ENCODE peak calls at places on chromosomes 1 and 21, in four cellular contexts. One of them, this sample, is unnamed.
A peak's percentile ranks its signal among the peaks of the same experiment; 100 is the strongest.

GRCh38 chr1:53524428-53525400 is 65.5 kb downstream of the DMRTB1 start:
- DNase-seq in HepG2: no peak
- DNase-seq in K562: peak; percentile 14
- DNase-seq in GM12878: no peak
- DNase-seq in this sample: no peak

GRCh38 chr1:55869050-55869449 is 653.9 kb upstream of the USP24 start:
- DNase-seq in HepG2: no peak
- DNase-seq in K562: no peak
- DNase-seq in GM12878: no peak
- DNase-seq in this sample: no peak

GRCh38 chr21:18318156-18318555 is 73.5 kb downstream of the CHODL start:
- DNase-seq in HepG2: no peak
- DNase-seq in K562: no peak
- DNase-seq in GM12878: no peak
- DNase-seq in this sample: no peak

GRCh38 chr1:110672001-110672752 is 2.6 kb downstream of the KCNA3 start:
- DNase-seq in HepG2: no peak
- DNase-seq in K562: peak; percentile 24
- DNase-seq in GM12878: no peak
- DNase-seq in this sample: no peak

GRCh38 chr1:178633068-178633467 is 92.0 kb upstream of the RALGPS2 start:
- DNase-seq in HepG2: no peak
- DNase-seq in K562: no peak
- DNase-seq in GM12878: no peak
- DNase-seq in this sample: no peak

GRCh38 chr1:220356981-220357850 is 85.0 kb upstream of the RAB3GAP2 start:
- DNase-seq in HepG2: no peak
- DNase-seq in K562: no peak
- DNase-seq in GM12878: no peak
- DNase-seq in this sample: no peak

GRCh38 chr21:25461730-25462129 is 145.6 kb downstream of the MRPL39 start:
- DNase-seq in HepG2: no peak
- DNase-seq in K562: no peak
- DNase-seq in GM12878: no peak
- DNase-seq in this sample: no peak

GRCh38 chr1:15953294-15953771 is 22.6 kb downstream of the ZBTB17 start:
- DNase-seq in HepG2: no peak
- DNase-seq in K562: peak; percentile 33
- DNase-seq in GM12878: no peak
- DNase-seq in this sample: no peak

GRCh38 chr1:22111620-22112019 is 31.3 kb downstream of the WNT4 start:
- DNase-seq in HepG2: no peak
- DNase-seq in K562: no peak
- DNase-seq in GM12878: no peak
- DNase-seq in this sample: no peak

GRCh38 chr1:43978551-43979260 is at the start of gene B4GALT2:
- DNase-seq in HepG2: peak; percentile 50
- DNase-seq in K562: peak; percentile 77
- DNase-seq in GM12878: no peak
- DNase-seq in this sample: no peak

GRCh38 chr21:43727571-43728466 is 8.9 kb downstream of the PDXK start:
- DNase-seq in HepG2: peak; percentile 39
- DNase-seq in K562: peak; percentile 36
- DNase-seq in GM12878: no peak
- DNase-seq in this sample: no peak

GRCh38 chr1:247961796-247962195 is 3.2 kb upstream of the OR2AK2 start:
- DNase-seq in HepG2: no peak
- DNase-seq in K562: no peak
- DNase-seq in GM12878: no peak
- DNase-seq in this sample: no peak

GRCh38 chr1:25620701-25621350 is 4.2 kb downstream of the MAN1C1 start:
- DNase-seq in HepG2: no peak
- DNase-seq in K562: no peak
- DNase-seq in GM12878: no peak
- DNase-seq in this sample: no peak
- H3K4me3 ChIP-seq in HepG2: no peak overlapping the region
- H3K4me3 ChIP-seq in K562: no peak overlapping the region
- H3K4me3 ChIP-seq in GM12878: no peak overlapping the region
- H3K4me3 ChIP-seq in this sample: no peak overlapping the region

GRCh38 chr1:8516793-8517556 is 199.1 kb downstream of the SLC45A1 start:
- DNase-seq in HepG2: no peak
- DNase-seq in K562: peak; percentile 21
- DNase-seq in GM12878: no peak
- DNase-seq in this sample: no peak
- TF ChIP-seq JUND in HepG2: no peak
- TF ChIP-seq JUND in K562: no peak
- TF ChIP-seq JUND in GM12878: no peak
- TF ChIP-seq JUND in this sample: no peak

DNA sequence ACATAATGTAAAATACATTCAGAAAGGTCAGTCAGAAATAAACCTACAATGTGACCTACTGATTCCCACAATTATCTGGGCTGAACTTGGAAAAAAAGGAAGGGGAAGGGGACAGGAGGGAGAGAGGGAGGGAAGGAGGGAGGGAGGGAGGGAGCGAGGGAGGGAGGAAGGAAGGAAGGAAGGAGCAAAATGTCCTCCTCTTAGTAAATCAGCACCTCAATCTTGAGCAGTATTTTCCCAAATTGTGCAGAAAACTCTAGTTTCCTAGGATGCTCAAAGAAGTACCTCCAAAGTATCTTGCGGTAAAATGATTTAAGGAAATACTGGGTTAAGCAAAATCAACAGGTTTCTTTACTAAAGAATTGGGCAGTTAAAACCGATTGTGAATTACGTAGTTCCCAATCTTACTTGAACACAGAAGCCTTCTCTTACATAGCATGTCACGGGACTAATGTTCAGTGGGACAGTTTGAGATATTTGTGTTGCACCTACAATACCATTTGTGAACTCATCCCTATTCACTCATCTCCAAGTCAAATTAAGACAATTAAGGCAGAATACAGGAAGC is 51.0 kb upstream of the ASPM start:
- DNase-seq in HepG2: no peak
- DNase-seq in K562: peak; percentile 34
- DNase-seq in GM12878: no peak
- DNase-seq in this sample: no peak
- H3K4me3 ChIP-seq in HepG2: no peak overlapping the region
- H3K4me3 ChIP-seq in K562: peak overlapping the region; percentile 70
- H3K4me3 ChIP-seq in GM12878: peak overlapping the region; percentile 49
- H3K4me3 ChIP-seq in this sample: no peak overlapping the region

DNA sequence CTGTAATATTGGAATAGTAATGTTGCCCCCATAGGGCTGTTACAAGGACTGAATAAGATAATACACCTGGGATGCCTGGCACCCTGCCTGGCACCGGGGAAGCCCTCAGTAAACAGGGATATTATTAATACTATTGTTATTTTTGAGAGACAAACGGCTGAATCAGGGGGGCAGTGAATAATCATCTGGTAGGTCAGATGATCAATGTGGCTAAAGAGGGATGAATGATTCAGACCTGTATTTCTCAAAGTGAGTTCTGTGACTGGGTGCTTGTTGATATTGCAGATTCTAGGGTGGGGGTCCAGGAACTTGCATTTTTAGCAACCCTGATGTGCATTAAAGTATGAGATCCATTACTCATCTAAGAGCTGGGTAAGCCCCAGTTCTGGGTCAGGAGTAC is 46.2 kb upstream of the BCL10 start:
- DNase-seq in HepG2: no peak
- DNase-seq in K562: no peak
- DNase-seq in GM12878: no peak
- DNase-seq in this sample: no peak
- TF ChIP-seq JUND in HepG2: no peak
- TF ChIP-seq JUND in K562: no peak
- TF ChIP-seq JUND in GM12878: no peak
- TF ChIP-seq JUND in this sample: no peak

GRCh38 chr1:64330839-64331238 is 127.4 kb downstream of the UBE2U start:
- DNase-seq in HepG2: no peak
- DNase-seq in K562: no peak
- DNase-seq in GM12878: no peak
- DNase-seq in this sample: no peak
- H3K4me3 ChIP-seq in HepG2: no peak overlapping the region
- H3K4me3 ChIP-seq in K562: no peak overlapping the region
- H3K4me3 ChIP-seq in GM12878: no peak overlapping the region
- H3K4me3 ChIP-seq in this sample: no peak overlapping the region

This sample was measured in HCT116.